ENCODE peak calls at places on chromosomes 1 and 21, in nine cellular contexts. B is HTR-8/SVneo; I is activated naive CD4-positive, alpha-beta T cell; O is IMR-90; E is NCI-H510A; P is stimulated activated CD8-positive, alpha-beta memory T cell treated with anti-CD3 and anti-CD28 coated beads, Interleukin-7, amount 100 ng/mL, for 1 hour; Q is SW480; C is foreskin fibroblast; F is effector memory CD4-positive, alpha-beta T cell. Z is an unnamed sample.

GRCh38 chr1:230806552-230806951 is 59.4 kb downstream of the CAPN9 start:
- DNase-seq in B (no peak), I (no peak), O (no peak), E (no peak), P (no peak), Q (no peak), C (no peak), F (no peak), Z (no peak)

GRCh38 chr1:241787691-241788090 is 60.3 kb upstream of the EXO1 start:
- DNase-seq in B (no peak), I (no peak), O (no peak), E (no peak), P (no peak), Q (no peak), C (no peak), F (no peak), Z (no peak)

GRCh38 chr1:58340156-58340555 is 206.4 kb downstream of the OMA1 start:
- DNase-seq in B (no peak), I (no peak), O (no peak), E (no peak), P (no peak), Q (no peak), C (no peak), F (no peak), Z (no peak)

GRCh38 chr1:14184346-14184963 is 414.0 kb upstream of the KAZN start:
- DNase-seq in B (no peak), I (no peak), O (no peak), E (no peak), P (no peak), Q (no peak), C (no peak), F (no peak), Z (no peak)

GRCh38 chr1:203200059-203200553 is 13.6 kb upstream of the CHI3L1 start:
- DNase-seq in B (no peak), I (no peak), O (peak), E (no peak), P (no peak), Q (no peak), C (peak), F (no peak), Z (peak)

GRCh38 chr1:108050134-108050533 is 85.2 kb upstream of the VAV3 start:
- DNase-seq in B (no peak), I (no peak), O (no peak), E (no peak), P (no peak), Q (no peak), C (peak), F (no peak), Z (no peak)

GRCh38 chr1:223878598-223879325 is 33.0 kb upstream of the TP53BP2 start:
- DNase-seq in B (no peak), I (no peak), O (no peak), E (no peak), P (no peak), Q (no peak), C (no peak), F (no peak), Z (no peak)

GRCh38 chr21:33968082-33968997 is 52.7 kb upstream of the ATP5PO start:
- DNase-seq in B (peak), I (no peak), O (peak), E (no peak), P (no peak), Q (peak), C (peak), F (no peak), Z (peak)

GRCh38 chr21:29892379-29892778 is 47.4 kb downstream of the GRIK1 start:
- DNase-seq in B (no peak), I (no peak), O (no peak), E (no peak), P (no peak), Q (no peak), C (no peak), F (no peak), Z (no peak)

GRCh38 chr1:27522860-27523665 is 33.1 kb upstream of the WASF2 start:
- DNase-seq in B (no peak), I (peak), O (no peak), E (peak), P (no peak), Q (no peak), C (peak), F (peak), Z (peak)

GRCh38 chr1:47351305-47351704 is 17.7 kb downstream of the CMPK1 start:
- DNase-seq in B (no peak), I (no peak), O (peak), E (no peak), P (no peak), Q (no peak), C (peak), F (no peak), Z (peak)